ENCODE peak calls at places on chromosomes 7 and 10, in nine cellular contexts. I is cardiac fibroblast, Y is heart right ventricle, L is right lobe of liver, K is lower lobe of right lung, N is Caco-2, R is AG09309, J is BJ, X is fibroblast of the aortic adventitia. D is an unnamed sample.

GRCh38 chr10:95485030-95485429 is 76.1 kb downstream of the SORBS1 start:
- DNase-seq in X (no peak), J (no peak), I (no peak), L (no peak), N (no peak), K (no peak), Y (no peak), R (no peak), D (no peak)

GRCh38 chr10:112383325-112383724 is 9.4 kb downstream of the ACSL5 start:
- DNase-seq in I (peak), Y (no peak), L (no peak), X (peak), K (no peak), N (peak), J (no peak), R (no peak), D (no peak)

GRCh38 chr10:71797533-71798307 is 24.4 kb upstream of the VSIR start:
- DNase-seq in J (no peak), I (no peak), Y (no peak), X (no peak), N (no peak), K (no peak), L (no peak), R (no peak), D (no peak)

GRCh38 chr10:133353202-133353959 is 4.4 kb downstream of the FUOM start:
- DNase-seq in X (no peak), I (no peak), J (no peak), K (peak), Y (no peak), R (no peak), L (peak), N (no peak), D (no peak)

GRCh38 chr7:133950856-133951255 is 176.3 kb upstream of the LRGUK start:
- DNase-seq in I (no peak), Y (no peak), X (no peak), K (no peak), R (no peak), N (no peak), J (no peak), L (no peak), D (no peak)

GRCh38 chr10:49290131-49290530 is 8.8 kb upstream of the C10orf71 start:
- DNase-seq in K (no peak), X (no peak), I (no peak), J (no peak), N (no peak), Y (no peak), L (no peak), R (no peak), D (no peak)

GRCh38 chr7:74604326-74605020 is 53.0 kb upstream of the GTF2I start:
- DNase-seq in Y (peak), L (peak), J (no peak), N (no peak), I (no peak), K (peak), R (no peak), X (no peak), D (no peak)

GRCh38 chr7:32393861-32394260 is 96.3 kb downstream of the LSM5 start:
- DNase-seq in R (no peak), J (no peak), N (no peak), I (no peak), L (no peak), X (no peak), K (no peak), Y (no peak), D (no peak)

GRCh38 chr10:83164134-83164533 is 975.2 kb upstream of the GHITM start:
- DNase-seq in N (no peak), J (no peak), Y (no peak), L (no peak), X (no peak), I (no peak), K (no peak), R (no peak), D (no peak)

GRCh38 chr10:97355571-97355975 is 21.0 kb upstream of the FRAT2 start:
- DNase-seq in K (no peak), N (peak), X (peak), Y (no peak), I (peak), J (no peak), R (no peak), L (no peak), D (no peak)

GRCh38 chr10:87973635-87974034 is 110.2 kb downstream of the PTEN start:
- DNase-seq in N (no peak), Y (no peak), R (no peak), I (no peak), L (no peak), J (no peak), X (peak), K (no peak), D (no peak)

GRCh38 chr7:118794419-118794818 is 569.9 kb downstream of the ANKRD7 start:
- DNase-seq in Y (no peak), K (no peak), J (no peak), N (no peak), L (no peak), R (no peak), X (no peak), I (no peak), D (no peak)

GRCh38 chr10:17029581-17030271 is 99.9 kb downstream of the CUBN start:
- DNase-seq in L (peak), Y (peak), J (no peak), I (peak), N (no peak), X (peak), R (no peak), K (peak), D (no peak)

GRCh38 chr10:110069502-110069982 is 61.8 kb downstream of the ADD3 start:
- DNase-seq in N (no peak), R (no peak), J (no peak), I (no peak), L (no peak), K (no peak), X (no peak), Y (no peak), D (no peak)

GRCh38 chr10:11647676-11648075 is 36.2 kb upstream of the USP6NL start:
- DNase-seq in I (peak), N (no peak), K (no peak), Y (no peak), X (no peak), L (no peak), R (no peak), J (no peak), D (no peak)

GRCh38 chr10:125783408-125783807 is 7.8 kb upstream of the MMP21 start:
- DNase-seq in L (no peak), K (no peak), I (no peak), N (no peak), Y (no peak), J (no peak), X (no peak), R (no peak), D (no peak)

GRCh38 chr10:22053048-22053447 is 49.5 kb upstream of the DNAJC1 start:
- DNase-seq in R (no peak), I (no peak), J (no peak), K (no peak), X (no peak), Y (no peak), N (peak), L (no peak), D (no peak)

GRCh38 chr7:78768859-78769258 is 684.6 kb downstream of the MAGI2 start:
- DNase-seq in I (no peak), X (peak), L (no peak), R (no peak), Y (no peak), J (no peak), K (no peak), N (no peak), D (no peak)

GRCh38 chr10:58512470-58513188 is at the start of gene BICC1:
- DNase-seq in R (no peak), N (peak), Y (peak), K (no peak), I (peak), L (peak), J (no peak), X (peak), D (peak)

GRCh38 chr7:69019437-69019836 is 578.8 kb upstream of the AUTS2 start:
- DNase-seq in J (no peak), N (no peak), X (no peak), L (no peak), K (no peak), R (no peak), I (no peak), Y (no peak), D (no peak)

DNA sequence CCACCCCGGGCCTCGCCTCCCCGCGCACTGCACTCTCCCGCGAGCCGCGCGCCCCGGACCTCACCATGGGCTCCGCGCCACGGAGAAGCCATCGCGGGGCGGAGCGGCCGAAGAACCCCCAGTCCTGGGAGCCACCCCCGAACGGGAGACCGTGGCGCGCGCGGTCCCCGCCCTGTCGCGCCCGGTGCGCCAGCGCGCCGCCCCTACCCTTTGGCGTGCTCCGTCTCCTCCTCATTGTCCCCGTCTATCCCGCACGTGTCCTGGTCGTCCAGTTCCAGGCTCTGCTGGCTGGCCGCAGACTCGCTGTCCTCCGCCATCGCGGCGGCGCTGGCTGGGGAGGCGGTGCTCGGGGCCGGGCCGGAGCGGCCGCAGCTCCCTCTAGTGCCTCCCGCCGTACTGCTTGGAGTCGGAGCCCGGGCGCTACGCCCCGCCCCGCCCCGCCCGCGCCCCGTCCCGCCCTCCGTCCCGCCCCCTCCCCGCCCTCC is at the start of gene NMT2:
- DNase-seq in X (no peak), N (peak), L (peak), J (no peak), I (no peak), R (no peak), Y (peak), K (peak), D (peak)
- TF ChIP-seq CTCF in X (peak), N (no peak), L (peak), J (peak), I (peak), R (peak), Y (peak), K (peak), D (peak)

GRCh38 chr7:26372738-26373137 is 81.1 kb downstream of the SNX10 start:
- DNase-seq in N (no peak), R (no peak), X (no peak), I (no peak), J (no peak), L (no peak), K (no peak), Y (no peak), D (no peak)

GRCh38 chr7:26376208-26376917 is 84.7 kb downstream of the SNX10 start:
- DNase-seq in X (no peak), K (peak), Y (peak), J (no peak), I (no peak), R (no peak), L (peak), N (peak), D (no peak)

GRCh38 chr7:26375604-26376207 is 84.0 kb downstream of the SNX10 start:
- DNase-seq in K (no peak), R (no peak), J (no peak), Y (no peak), L (no peak), X (no peak), N (no peak), I (no peak), D (no peak)

GRCh38 chr7:26372211-26372610 is 80.5 kb downstream of the SNX10 start:
- DNase-seq in Y (no peak), K (no peak), X (no peak), I (no peak), R (no peak), L (no peak), J (no peak), N (no peak), D (no peak)

DNA sequence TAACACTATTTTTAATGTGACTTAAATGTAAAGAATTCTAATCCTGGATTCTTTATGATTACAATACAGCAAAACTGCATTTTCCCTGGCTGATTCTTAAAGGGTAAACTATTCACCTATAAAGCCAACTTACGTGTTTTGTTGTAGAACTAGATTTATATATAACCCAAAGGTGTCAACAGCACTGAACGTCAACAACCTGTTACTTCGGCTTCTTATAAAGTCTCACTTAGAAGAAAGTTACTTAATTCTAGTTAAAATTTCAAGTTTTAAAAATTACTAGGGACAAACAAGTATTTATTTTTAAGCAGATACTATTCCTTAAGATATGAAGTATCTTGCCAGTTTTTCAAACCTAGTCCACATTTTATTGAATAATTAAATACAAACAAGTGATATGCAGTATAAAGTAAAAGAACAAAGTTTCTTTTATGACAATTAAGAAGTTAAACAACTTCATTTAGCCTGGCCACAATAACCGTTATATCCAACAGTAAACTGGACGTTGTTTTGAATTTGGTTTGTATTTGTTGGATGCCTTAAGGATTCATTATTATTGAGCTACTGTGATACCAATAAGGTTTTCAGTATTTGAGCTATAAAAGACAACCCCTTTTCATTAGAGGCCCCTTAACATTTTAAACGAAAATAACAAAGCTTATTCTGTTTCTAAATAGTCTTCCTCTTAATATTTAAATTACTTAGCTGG is 83.2 kb downstream of the SNX10 start:
- DNase-seq in I (no peak), K (no peak), L (no peak), J (no peak), X (no peak), N (no peak), R (no peak), Y (no peak), D (no peak)
- TF ChIP-seq CTCF in I (no peak), K (no peak), L (no peak), J (no peak), X (no peak), N (no peak), R (no peak), Y (no peak), D (no peak)

GRCh38 chr10:26626066-26626465 is 71.4 kb upstream of the PDSS1 start:
- DNase-seq in R (no peak), K (no peak), N (no peak), J (no peak), I (no peak), X (no peak), Y (no peak), L (no peak), D (no peak)

GRCh38 chr10:26622891-26623290 is 74.6 kb upstream of the PDSS1 start:
- DNase-seq in J (no peak), K (no peak), R (no peak), X (no peak), N (no peak), Y (no peak), L (no peak), I (no peak), D (no peak)

GRCh38 chr10:26628395-26628794 is 69.1 kb upstream of the PDSS1 start:
- DNase-seq in R (no peak), K (no peak), Y (no peak), L (no peak), X (no peak), N (no peak), J (no peak), I (no peak), D (no peak)

GRCh38 chr10:26624017-26624416 is 73.5 kb upstream of the PDSS1 start:
- DNase-seq in R (no peak), X (no peak), N (no peak), Y (no peak), K (no peak), I (no peak), J (no peak), L (no peak), D (no peak)

GRCh38 chr10:26627320-26627719 is 70.2 kb upstream of the PDSS1 start:
- DNase-seq in R (no peak), Y (no peak), J (no peak), L (no peak), I (no peak), N (peak), X (no peak), K (no peak), D (no peak)
- TF ChIP-seq CTCF in R (no peak), Y (peak), J (peak), L (no peak), I (no peak), N (peak), X (peak), K (no peak), D (no peak)

GRCh38 chr7:55065511-55066229 is 46.9 kb downstream of the EGFR start:
- DNase-seq in N (peak), J (no peak), I (peak), Y (no peak), K (no peak), L (no peak), R (no peak), X (peak), D (no peak)
- TF ChIP-seq CTCF in N (no peak), J (peak), I (peak), Y (no peak), K (no peak), L (no peak), R (no peak), X (peak), D (no peak)

GRCh38 chr7:7595451-7595850 is 28.8 kb downstream of the MIOS start:
- DNase-seq in R (peak), X (peak), Y (no peak), K (no peak), J (no peak), I (peak), L (no peak), N (no peak), D (no peak)
- TF ChIP-seq CTCF in R (peak), X (peak), Y (peak), K (no peak), J (peak), I (no peak), L (peak), N (no peak), D (peak)

DNA sequence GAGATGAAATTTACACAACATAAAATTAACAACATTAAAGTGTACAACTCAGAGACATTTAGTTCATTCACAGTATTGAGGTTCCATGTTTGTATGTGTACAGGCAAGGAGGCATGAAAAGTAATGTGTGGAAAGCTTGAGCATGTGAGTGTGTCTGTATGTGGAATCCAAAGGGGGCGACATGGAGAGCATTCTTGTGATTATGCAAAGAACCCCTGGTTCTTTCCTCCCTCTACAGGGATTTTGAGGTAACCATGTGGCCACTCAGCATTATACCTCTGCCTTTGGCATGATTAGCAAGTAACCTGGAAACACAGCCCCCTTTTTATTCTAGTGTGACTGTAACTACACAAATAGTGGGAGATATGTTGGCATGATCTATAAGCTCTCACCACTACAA is 21.0 kb downstream of the OR2F1 start:
- DNase-seq in J (no peak), N (peak), X (no peak), L (no peak), R (no peak), Y (no peak), I (no peak), K (no peak), D (no peak)
- TF ChIP-seq CTCF in J (no peak), N (no peak), X (no peak), L (no peak), R (no peak), Y (no peak), I (no peak), K (no peak), D (no peak)

GRCh38 chr7:155797262-155798250 is 14.7 kb downstream of the SHH start:
- DNase-seq in I (no peak), Y (no peak), J (no peak), L (no peak), R (no peak), N (no peak), K (no peak), X (no peak), D (no peak)
- TF ChIP-seq CTCF in I (no peak), Y (no peak), J (no peak), L (no peak), R (no peak), N (no peak), K (no peak), X (no peak), D (no peak)

DNA sequence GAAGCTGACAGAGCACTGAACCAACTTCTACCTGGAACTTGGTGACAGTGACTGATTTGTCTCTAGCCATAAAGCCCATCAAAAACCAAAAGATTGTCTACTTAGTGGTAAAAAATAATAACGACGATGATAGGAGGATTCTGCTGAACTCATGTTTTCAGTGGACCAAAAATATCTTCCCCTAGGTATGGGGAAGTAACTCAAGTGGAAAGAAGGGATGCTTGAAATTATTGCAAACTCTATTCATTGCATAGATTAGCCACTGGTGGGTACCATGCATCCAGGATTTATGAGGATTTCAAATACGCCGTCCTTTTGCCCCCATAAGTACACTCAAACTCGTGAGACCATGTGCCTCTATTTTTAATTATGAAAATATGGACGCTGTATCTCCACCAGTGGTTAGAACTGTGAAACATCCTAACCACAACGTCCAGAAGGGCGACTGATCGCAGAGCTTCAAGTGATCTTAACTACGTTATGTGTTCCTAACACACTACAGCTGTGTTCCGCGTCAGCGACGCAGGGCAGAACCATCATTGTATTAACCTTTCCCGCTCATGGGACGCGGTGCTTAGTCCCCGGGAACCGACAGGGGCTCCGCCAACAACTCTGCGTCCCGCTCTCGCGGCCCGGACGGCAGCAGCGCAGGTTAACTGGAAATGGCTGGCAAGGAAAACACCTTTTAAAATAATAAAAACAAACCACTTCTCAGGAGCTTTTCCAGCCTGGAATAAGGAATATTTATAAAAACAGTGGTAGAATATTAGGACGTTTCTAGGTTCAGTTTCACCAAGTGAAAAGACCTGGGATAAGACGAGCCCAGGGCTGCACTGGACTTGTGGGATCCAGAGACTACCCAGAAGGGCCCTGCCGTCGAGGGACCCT is 776 bp downstream of the PEX1 start:
- DNase-seq in N (peak), Y (peak), J (peak), I (peak), K (peak), X (peak), R (no peak), L (peak), D (no peak)
- TF ChIP-seq CTCF in N (no peak), Y (no peak), J (peak), I (peak), K (no peak), X (peak), R (peak), L (peak), D (no peak)

GRCh38 chr10:130160775-130161174 is 24.6 kb downstream of the GLRX3 start:
- DNase-seq in X (no peak), L (no peak), Y (no peak), R (no peak), I (no peak), J (no peak), K (no peak), N (no peak), D (no peak)
- TF ChIP-seq CTCF in X (no peak), L (no peak), Y (no peak), R (no peak), I (no peak), J (peak), K (no peak), N (peak), D (peak)